ENCODE peak calls at places on chromosomes 6 and 20, in six cellular contexts. W, M, O, K, G and Q are unnamed samples.

GRCh38 chr6:42106663-42107023 is 35.8 kb downstream of the C6orf132 start:
- DNase-seq in W (no peak), M (no peak), O (no peak), K (no peak), G (no peak), Q (no peak)

GRCh38 chr6:47321582-47321981 is 11.9 kb upstream of the TNFRSF21 start:
- DNase-seq in W (no peak), M (no peak), O (no peak), K (no peak), G (no peak), Q (peak)

GRCh38 chr6:38233161-38233791 is 406.5 kb downstream of the BTBD9 start:
- DNase-seq in W (no peak), M (no peak), O (peak), K (no peak), G (no peak), Q (peak)

GRCh38 chr6:30216096-30216495 is 2.9 kb upstream of the TRIM26 start:
- DNase-seq in W (no peak), M (no peak), O (no peak), K (no peak), G (no peak), Q (no peak)

GRCh38 chr20:13142143-13142542 is 78.9 kb upstream of the ISM1 start:
- DNase-seq in W (no peak), M (no peak), O (no peak), K (no peak), G (no peak), Q (peak)

GRCh38 chr20:61328906-61329558 is 77.0 kb downstream of the CDH4 start:
- DNase-seq in W (no peak), M (no peak), O (peak), K (no peak), G (no peak), Q (no peak)

GRCh38 chr6:29708432-29709177 is 14.6 kb upstream of the HLA-F start:
- DNase-seq in W (peak), M (no peak), O (no peak), K (no peak), G (no peak), Q (no peak)

GRCh38 chr20:53829086-53829703 is 235.6 kb upstream of the ZNF217 start:
- DNase-seq in W (no peak), M (no peak), O (peak), K (peak), G (no peak), Q (peak)

GRCh38 chr6:28522594-28523557 is 2.8 kb upstream of the GPX5 start:
- DNase-seq in W (no peak), M (no peak), O (no peak), K (no peak), G (no peak), Q (no peak)